ENCODE peak calls at places on chromosomes 7 and 10, in four cellular contexts. L, G, R and I are unnamed samples.

GRCh38 chr10:94076325-94076841 is 82.7 kb downstream of the PLCE1 start:
- DNase-seq in L (peak; percentile 37), G (peak; percentile 36), R (no peak), I (no peak)

GRCh38 chr7:31082017-31082416 is 29.9 kb downstream of the ADCYAP1R1 start:
- DNase-seq in L (no peak), G (no peak), R (no peak), I (no peak)

GRCh38 chr10:132654708-132655661 is 117.4 kb downstream of the INPP5A start:
- DNase-seq in L (peak; percentile 80), G (peak; percentile 86), R (peak; percentile 59), I (peak; percentile 80)

GRCh38 chr10:129964611-129965417 is 740 bp upstream of the EBF3 start:
- DNase-seq in L (no peak), G (no peak), R (peak; percentile 51), I (peak; percentile 43)

GRCh38 chr10:30827531-30828120 is 198.1 kb upstream of the LYZL2 start:
- DNase-seq in L (no peak), G (no peak), R (no peak), I (no peak)

GRCh38 chr7:2530076-2530967 is 10.7 kb downstream of the LFNG start:
- DNase-seq in L (no peak), G (no peak), R (peak; percentile 79), I (peak; percentile 40)

GRCh38 chr10:121302541-121303180 is 295.6 kb downstream of the FGFR2 start:
- DNase-seq in L (no peak), G (no peak), R (no peak), I (no peak)

GRCh38 chr10:6269953-6270867 is 67.5 kb downstream of the PFKFB3 start:
- DNase-seq in L (no peak), G (no peak), R (no peak), I (no peak)

GRCh38 chr7:106775552-106775936 is 89.5 kb upstream of the PIK3CG start:
- DNase-seq in L (no peak), G (peak; percentile 47), R (no peak), I (no peak)

GRCh38 chr7:22696672-22697071 is 30.3 kb upstream of the IL6 start:
- DNase-seq in L (no peak), G (no peak), R (no peak), I (no peak)

GRCh38 chr7:90391488-90391887 is 11.8 kb upstream of the CLDN12 start:
- DNase-seq in L (no peak), G (no peak), R (no peak), I (no peak)

GRCh38 chr10:132645630-132646442 is 108.2 kb downstream of the INPP5A start:
- DNase-seq in L (peak; percentile 33), G (no peak), R (peak; percentile 35), I (peak; percentile 6)

GRCh38 chr7:26930201-26930600 is 65.8 kb upstream of the SKAP2 start:
- DNase-seq in L (no peak), G (no peak), R (no peak), I (no peak)

GRCh38 chr10:6199131-6199733 is 3.5 kb upstream of the PFKFB3 start:
- DNase-seq in L (no peak), G (no peak), R (peak; percentile 36), I (no peak)

GRCh38 chr10:74058658-74059057 is 60.7 kb downstream of the VCL start:
- DNase-seq in L (no peak), G (no peak), R (no peak), I (no peak)

GRCh38 chr10:111360260-111360925 is 283.6 kb downstream of the ADRA2A start:
- DNase-seq in L (peak; percentile 43), G (no peak), R (no peak), I (peak; percentile 39)

GRCh38 chr10:103241262-103242011 is 4.2 kb upstream of the RPEL1 start:
- DNase-seq in L (no peak), G (peak; percentile 89), R (peak; percentile 56), I (no peak)

GRCh38 chr10:84204122-84204521 is 9.8 kb downstream of the CDHR1 start:
- DNase-seq in L (no peak), G (no peak), R (no peak), I (no peak)

GRCh38 chr7:141679014-141679413 is 23.0 kb downstream of the DENND11 start:
- DNase-seq in L (no peak), G (no peak), R (no peak), I (no peak)

GRCh38 chr7:3176112-3176836 is 124.8 kb upstream of the SDK1 start:
- DNase-seq in L (no peak), G (no peak), R (no peak), I (no peak)

GRCh38 chr10:91198781-91199180 is 21.7 kb upstream of the PCGF5 start:
- DNase-seq in L (no peak), G (no peak), R (no peak), I (no peak)

GRCh38 chr7:127792528-127793342 is 140.7 kb downstream of the SND1 start:
- DNase-seq in L (no peak), G (peak; percentile 19), R (no peak), I (no peak)

GRCh38 chr7:77524732-77525131 is 12.4 kb upstream of the PTPN12 start:
- DNase-seq in L (no peak), G (no peak), R (no peak), I (no peak)

GRCh38 chr7:30470783-30471182 is 7.8 kb downstream of the NOD1 start:
- DNase-seq in L (peak; percentile 65), G (no peak), R (no peak), I (no peak)

GRCh38 chr10:79435271-79436065 is 10.0 kb downstream of the ZCCHC24 start:
- DNase-seq in L (peak; percentile 78), G (no peak), R (no peak), I (peak; percentile 81)

GRCh38 chr10:14181197-14181936 is 149.4 kb downstream of the FRMD4A start:
- DNase-seq in L (no peak), G (no peak), R (no peak), I (no peak)

GRCh38 chr10:87092356-87092860 is 2.2 kb downstream of the GLUD1 start:
- DNase-seq in L (no peak), G (no peak), R (no peak), I (no peak)

GRCh38 chr10:48981310-48981907 is 41.8 kb upstream of the LRRC18 start:
- DNase-seq in L (peak; percentile 73), G (peak; percentile 67), R (peak; percentile 66), I (peak; percentile 61)

GRCh38 chr7:156780724-156781455 is 112.1 kb downstream of the LMBR1 start:
- DNase-seq in L (no peak), G (no peak), R (no peak), I (no peak)

GRCh38 chr7:127618775-127619174 is 833 bp upstream of the PAX4 start:
- DNase-seq in L (no peak), G (no peak), R (no peak), I (no peak)

GRCh38 chr7:79822620-79823240 is 311.9 kb upstream of the GNAI1 start:
- DNase-seq in L (no peak), G (no peak), R (no peak), I (no peak)

GRCh38 chr10:132175907-132176581 is 10.7 kb upstream of the DPYSL4 start:
- DNase-seq in L (peak; percentile 20), G (no peak), R (no peak), I (no peak)

GRCh38 chr7:9307131-9307530 is 873.7 kb downstream of the NXPH1 start:
- DNase-seq in L (no peak), G (no peak), R (no peak), I (no peak)

GRCh38 chr7:6443372-6443941 is 4.3 kb downstream of the DAGLB start:
- DNase-seq in L (no peak), G (peak; percentile 78), R (peak; percentile 21), I (no peak)
- H3K27ac ChIP-seq in L (no peak overlapping the region), G (peak overlapping the region; percentile 86), R (no peak overlapping the region), I (no peak overlapping the region)

GRCh38 chr7:52715701-52716100 is 319.7 kb upstream of the POM121L12 start:
- DNase-seq in L (no peak), G (no peak), R (no peak), I (no peak)
- H3K4me1 ChIP-seq in L (no peaks in the 10 kb centered on the region), G (no peaks in the 10 kb centered on the region), R (no peaks in the 10 kb centered on the region), I (no peaks in the 10 kb centered on the region)

DNA sequence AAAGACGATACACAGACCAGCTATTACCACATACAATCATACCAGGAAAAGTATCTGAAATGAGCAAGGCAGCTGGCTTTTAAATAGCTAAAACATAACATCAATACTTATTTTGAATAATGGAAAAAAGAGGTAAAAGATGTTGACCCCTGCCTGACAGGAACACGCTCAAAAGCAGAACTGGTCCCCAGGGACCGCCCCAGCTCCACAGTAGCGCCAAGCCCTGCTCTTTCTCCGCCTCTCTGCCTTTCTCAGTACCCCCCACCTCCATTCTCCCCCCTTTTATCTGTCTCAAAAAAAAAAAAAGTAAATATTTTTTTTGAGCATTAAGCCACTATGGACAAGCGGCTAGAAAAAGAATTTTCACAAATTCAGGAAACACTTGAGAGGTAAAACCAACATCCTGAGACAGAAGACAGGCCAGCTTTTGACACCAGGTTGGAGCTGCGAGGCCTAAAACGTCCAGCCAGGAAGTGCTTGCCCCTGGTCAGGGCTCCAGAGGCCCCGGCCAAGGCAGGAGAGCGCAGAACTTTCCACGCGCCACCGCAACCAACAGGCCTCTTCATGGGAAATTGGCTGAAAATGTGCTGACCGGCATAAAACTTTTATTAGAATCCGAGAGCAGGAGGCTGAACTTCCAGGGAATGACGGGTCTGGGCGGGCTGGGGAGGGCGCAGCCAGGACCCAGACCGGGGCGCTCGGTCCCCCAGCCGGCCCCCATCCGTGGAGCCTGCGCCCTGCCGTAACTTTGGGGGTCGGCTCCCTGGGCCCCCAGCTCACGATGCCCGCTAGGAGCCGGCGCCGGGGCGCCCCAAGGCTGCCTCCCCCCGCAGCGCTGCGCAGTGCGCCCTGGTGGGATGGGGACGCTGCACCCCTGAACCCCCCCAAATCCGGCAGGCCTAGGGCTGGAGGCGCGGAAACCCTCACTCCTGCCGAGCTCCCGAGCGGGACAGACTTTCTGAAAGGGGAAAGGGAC is 413.8 kb upstream of the MKI67 start:
- DNase-seq in L (no peak), G (no peak), R (no peak), I (peak; percentile 68)
- H3K27ac ChIP-seq in L (no peak overlapping the region), G (no peak overlapping the region), R (no peak overlapping the region), I (no peak overlapping the region)

DNA sequence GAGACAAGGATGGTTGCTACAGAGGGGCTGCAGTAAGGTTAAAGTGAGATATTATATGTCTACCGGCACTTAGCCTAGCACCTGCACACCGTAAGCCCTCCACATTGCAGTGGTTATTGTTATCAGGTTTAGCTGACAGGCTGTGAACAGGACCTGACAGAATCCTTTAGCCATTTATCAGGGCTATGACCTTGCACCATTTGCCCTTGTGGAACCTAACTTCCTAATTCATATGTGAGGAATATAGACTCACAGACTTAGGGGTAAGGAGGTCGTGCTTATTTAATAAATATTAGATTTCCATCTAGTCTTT is 10.1 kb downstream of the NCOA4 start:
- DNase-seq in L (no peak), G (no peak), R (no peak), I (no peak)
- H3K4me1 ChIP-seq in L (peaks cover 14% of the 10 kb centered on the region), G (peaks cover 60% of the 10 kb centered on the region), R (peaks cover 5% of the 10 kb centered on the region), I (peaks cover 10% of the 10 kb centered on the region)